ENCODE peak calls at places on chromosomes 13 and 19, in eight cellular contexts. O, W, G, K, B, D, T and H are unnamed samples.

GRCh38 chr19:42097461-42097860 is 21.5 kb downstream of the ZNF574 start:
- DNase-seq in O (no peak), W (no peak), G (no peak), K (no peak), B (no peak), D (no peak), T (no peak), H (no peak)

GRCh38 chr19:16612631-16613030 is 15.4 kb downstream of the MED26 start:
- DNase-seq in O (no peak), W (no peak), G (no peak), K (no peak), B (no peak), D (no peak), T (peak; percentile 49), H (no peak)

GRCh38 chr19:5314012-5314906 is 26.4 kb downstream of the PTPRS start:
- DNase-seq in O (no peak), W (no peak), G (no peak), K (no peak), B (no peak), D (no peak), T (peak; percentile 53), H (no peak)

GRCh38 chr13:98285852-98286594 is 109.0 kb upstream of the RNF113B start:
- DNase-seq in O (no peak), W (no peak), G (no peak), K (no peak), B (no peak), D (no peak), T (no peak), H (no peak)

GRCh38 chr19:50693064-50693975 is 26.3 kb downstream of the SHANK1 start:
- DNase-seq in O (no peak), W (no peak), G (no peak), K (no peak), B (no peak), D (no peak), T (no peak), H (no peak)

GRCh38 chr19:18541992-18542935 is 1.1 kb downstream of the FKBP8 start:
- DNase-seq in O (no peak), W (no peak), G (no peak), K (no peak), B (no peak), D (no peak), T (no peak), H (no peak)

GRCh38 chr13:90545070-90545840 is 802.2 kb upstream of the MIR17HG start:
- DNase-seq in O (no peak), W (no peak), G (no peak), K (no peak), B (no peak), D (no peak), T (no peak), H (no peak)

GRCh38 chr19:42081584-42082258 is 5.8 kb downstream of the ZNF574 start:
- DNase-seq in O (no peak), W (peak; percentile 21), G (no peak), K (no peak), B (no peak), D (peak; percentile 66), T (peak; percentile 66), H (no peak)

GRCh38 chr19:40241809-40242384 is 15.4 kb upstream of the CCNP start:
- DNase-seq in O (no peak), W (no peak), G (peak; percentile 72), K (peak; percentile 56), B (no peak), D (no peak), T (peak; percentile 49), H (peak; percentile 84)

GRCh38 chr13:59701261-59701660 is 462.5 kb downstream of the DIAPH3 start:
- DNase-seq in O (no peak), W (no peak), G (no peak), K (no peak), B (no peak), D (no peak), T (no peak), H (no peak)

GRCh38 chr13:98484289-98485219 is 92.4 kb downstream of the STK24 start:
- DNase-seq in O (peak; percentile 95), W (peak; percentile 76), G (no peak), K (no peak), B (no peak), D (peak; percentile 88), T (peak; percentile 97), H (peak; percentile 67)

GRCh38 chr19:13366529-13367143 is 139.6 kb downstream of the CACNA1A start:
- DNase-seq in O (no peak), W (no peak), G (no peak), K (no peak), B (no peak), D (peak; percentile 51), T (peak; percentile 52), H (no peak)